ENCODE peak calls at places on chromosomes 13 and 19, in eight cellular contexts. I is EH, D is Daoy, Q is EL, K is substantia nigra, P is fibroblast of lung, Y is activated gamma-delta T cell treated with Interleukin-2 at 50 U/mL for 16 hours, E is iPS-NIHi11. H is an unnamed sample.

GRCh38 chr19:49638360-49638759 is 1.6 kb downstream of the RRAS start:
- DNase-seq in I (peak), D (no peak), Q (peak), K (no peak), P (no peak), Y (no peak), E (no peak), H (no peak)

GRCh38 chr13:113802090-113802531 is 43.1 kb downstream of the TMEM255B start:
- DNase-seq in I (peak), D (peak), Q (peak), K (no peak), P (peak), Y (no peak), E (peak), H (no peak)

GRCh38 chr13:103671547-103671946 is 605.3 kb upstream of the SLC10A2 start:
- DNase-seq in I (no peak), D (peak), Q (no peak), K (no peak), P (no peak), Y (no peak), E (no peak), H (no peak)

GRCh38 chr13:29162638-29163037 is 342.5 kb downstream of the MTUS2 start:
- DNase-seq in I (peak), D (peak), Q (peak), K (no peak), P (peak), Y (no peak), E (no peak), H (no peak)

GRCh38 chr13:51297556-51297955 is 41.9 kb upstream of the SERPINE3 start:
- DNase-seq in I (no peak), D (no peak), Q (no peak), K (no peak), P (no peak), Y (no peak), E (no peak), H (no peak)

GRCh38 chr19:3479177-3479818 is 1.0 kb downstream of the SMIM24 start:
- DNase-seq in I (peak), D (no peak), Q (peak), K (no peak), P (no peak), Y (peak), E (peak), H (no peak)

GRCh38 chr19:17156296-17156946 is 58.7 kb upstream of the USE1 start:
- DNase-seq in I (no peak), D (no peak), Q (no peak), K (no peak), P (no peak), Y (no peak), E (no peak), H (no peak)

GRCh38 chr13:98171806-98172569 is 5.1 kb downstream of the RNF113B start:
- DNase-seq in I (peak), D (peak), Q (peak), K (peak), P (peak), Y (no peak), E (peak), H (peak)

GRCh38 chr13:99968521-99969367 is 2.8 kb downstream of the ZIC5 start:
- DNase-seq in I (no peak), D (peak), Q (no peak), K (no peak), P (no peak), Y (no peak), E (no peak), H (no peak)

GRCh38 chr13:114119196-114119595 is 13.2 kb downstream of the RASA3 start:
- DNase-seq in I (peak), D (peak), Q (peak), K (no peak), P (peak), Y (no peak), E (peak), H (no peak)

GRCh38 chr13:43077906-43078305 is 54.5 kb downstream of the DNAJC15 start:
- DNase-seq in I (peak), D (no peak), Q (no peak), K (no peak), P (no peak), Y (no peak), E (peak), H (no peak)

GRCh38 chr13:114296448-114296847 is 15.0 kb downstream of the UPF3A start:
- DNase-seq in I (no peak), D (no peak), Q (no peak), K (no peak), P (no peak), Y (no peak), E (no peak), H (no peak)

GRCh38 chr19:17863520-17864182 is 3.9 kb downstream of the RPL18A start:
- DNase-seq in I (no peak), D (no peak), Q (no peak), K (no peak), P (no peak), Y (no peak), E (no peak), H (no peak)

GRCh38 chr13:72963762-72964161 is 95.0 kb upstream of the KLF5 start:
- DNase-seq in I (no peak), D (no peak), Q (no peak), K (no peak), P (no peak), Y (no peak), E (no peak), H (no peak)

GRCh38 chr13:105428816-105429215 is 1106.6 kb downstream of the EFNB2 start:
- DNase-seq in I (no peak), D (no peak), Q (peak), K (no peak), P (peak), Y (no peak), E (no peak), H (no peak)

GRCh38 chr19:47511681-47512080 is 3.2 kb downstream of the NAPA start:
- DNase-seq in I (no peak), D (no peak), Q (no peak), K (no peak), P (peak), Y (no peak), E (no peak), H (no peak)

GRCh38 chr19:58350001-58350801 is 3.1 kb downstream of the A1BG start:
- DNase-seq in I (no peak), D (no peak), Q (no peak), K (no peak), P (no peak), Y (no peak), E (no peak), H (no peak)

GRCh38 chr13:95541911-95542484 is 10.5 kb upstream of the CLDN10 start:
- DNase-seq in I (no peak), D (no peak), Q (no peak), K (no peak), P (no peak), Y (no peak), E (no peak), H (no peak)

GRCh38 chr13:113155982-113156655 is 2.3 kb upstream of the PROZ start:
- DNase-seq in I (no peak), D (no peak), Q (no peak), K (no peak), P (no peak), Y (no peak), E (no peak), H (no peak)

GRCh38 chr13:51806571-51806970 is 2.6 kb upstream of the DHRS12 start:
- DNase-seq in I (peak), D (no peak), Q (peak), K (no peak), P (peak), Y (no peak), E (no peak), H (peak)

GRCh38 chr19:23070353-23070781 is 46.5 kb upstream of the ZNF730 start:
- DNase-seq in I (peak), D (peak), Q (peak), K (no peak), P (peak), Y (peak), E (peak), H (no peak)

GRCh38 chr13:46795321-46795720 is 1.6 kb downstream of the ESD start:
- DNase-seq in I (no peak), D (no peak), Q (no peak), K (no peak), P (peak), Y (no peak), E (no peak), H (no peak)

GRCh38 chr19:48616491-48617056 is 1.7 kb upstream of the FAM83E start:
- DNase-seq in I (no peak), D (no peak), Q (no peak), K (no peak), P (no peak), Y (no peak), E (no peak), H (no peak)

GRCh38 chr13:81872581-81872980 is 1531.7 kb upstream of the SPRY2 start:
- DNase-seq in I (no peak), D (no peak), Q (peak), K (no peak), P (no peak), Y (no peak), E (no peak), H (peak)

GRCh38 chr13:85283408-85283807 is 515.8 kb downstream of the SLITRK6 start:
- DNase-seq in I (no peak), D (no peak), Q (peak), K (no peak), P (peak), Y (no peak), E (no peak), H (no peak)

GRCh38 chr13:111906816-111907215 is 160.1 kb upstream of the SOX1 start:
- DNase-seq in I (no peak), D (no peak), Q (no peak), K (no peak), P (no peak), Y (no peak), E (no peak), H (no peak)

GRCh38 chr13:48975926-48976676 is 389 bp downstream of the FNDC3A start:
- DNase-seq in I (peak), D (peak), Q (peak), K (peak), P (peak), Y (peak), E (peak), H (peak)

GRCh38 chr19:369256-369655 is 24.7 kb upstream of the MIER2 start:
- DNase-seq in I (no peak), D (no peak), Q (no peak), K (no peak), P (no peak), Y (no peak), E (no peak), H (no peak)

GRCh38 chr19:3443840-3444694 is 36.3 kb downstream of the SMIM24 start:
- DNase-seq in I (peak), D (no peak), Q (no peak), K (no peak), P (peak), Y (no peak), E (peak), H (no peak)

GRCh38 chr19:48006762-48007161 is 12.3 kb downstream of the ELSPBP1 start:
- DNase-seq in I (no peak), D (no peak), Q (no peak), K (no peak), P (no peak), Y (no peak), E (peak), H (no peak)

GRCh38 chr13:20498659-20499058 is 27.0 kb downstream of the CRYL1 start:
- DNase-seq in I (no peak), D (no peak), Q (no peak), K (no peak), P (no peak), Y (no peak), E (no peak), H (no peak)

GRCh38 chr13:102897371-102898138 is 51.7 kb downstream of the ERCC5 start:
- DNase-seq in I (no peak), D (no peak), Q (no peak), K (no peak), P (no peak), Y (no peak), E (no peak), H (no peak)

GRCh38 chr19:58428617-58429016 is 11.3 kb downstream of the ZNF132 start:
- DNase-seq in I (no peak), D (no peak), Q (no peak), K (no peak), P (no peak), Y (no peak), E (no peak), H (no peak)

GRCh38 chr19:927707-928401 is 2.0 kb downstream of the ARID3A start:
- DNase-seq in I (no peak), D (no peak), Q (no peak), K (no peak), P (no peak), Y (no peak), E (no peak), H (no peak)